ENCODE peak calls at places on chromosome 15, in seven cellular contexts. V is K562; F is PC-9; L is brain microvascular endothelial cell; G is cardiac muscle cell; H is CD8-positive, alpha-beta memory T cell; E is aorta. Q is an unnamed sample.

GRCh38 chr15:57550640-57551039 is 41.1 kb upstream of the MYZAP start:
- DNase-seq in V (no peak), F (peak; percentile 69), L (no peak), G (no peak), H (no peak), E (no peak), Q (peak; percentile 89)

GRCh38 chr15:67750371-67750770 is 74.9 kb upstream of the SKOR1 start:
- DNase-seq in V (no peak), F (no peak), L (no peak), G (no peak), H (no peak), E (no peak), Q (no peak)

GRCh38 chr15:77034620-77035467 is 36.1 kb downstream of the TSPAN3 start:
- DNase-seq in V (peak; percentile 52), F (no peak), L (no peak), G (no peak), H (peak; percentile 44), E (peak; percentile 53), Q (no peak)

GRCh38 chr15:101517504-101517903 is 28.0 kb upstream of the PCSK6 start:
- DNase-seq in V (no peak), F (no peak), L (no peak), G (no peak), H (no peak), E (no peak), Q (no peak)

GRCh38 chr15:70258369-70259029 is 160.8 kb upstream of the TLE3 start:
- DNase-seq in V (peak; percentile 15), F (no peak), L (no peak), G (peak; percentile 21), H (peak; percentile 67), E (peak; percentile 73), Q (no peak)

GRCh38 chr15:39511915-39512260 is 69.0 kb upstream of the THBS1 start:
- DNase-seq in V (no peak), F (no peak), L (peak; percentile 61), G (peak; percentile 77), H (no peak), E (no peak), Q (no peak)

GRCh38 chr15:38163651-38164050 is 89.0 kb upstream of the SPRED1 start:
- DNase-seq in V (no peak), F (no peak), L (no peak), G (no peak), H (no peak), E (no peak), Q (no peak)

GRCh38 chr15:75215107-75216004 is 13.7 kb downstream of the C15orf39 start:
- DNase-seq in V (no peak), F (peak; percentile 67), L (no peak), G (no peak), H (no peak), E (no peak), Q (no peak)

GRCh38 chr15:31387483-31388118 is 61.0 kb downstream of the KLF13 start:
- DNase-seq in V (no peak), F (no peak), L (no peak), G (peak; percentile 57), H (peak; percentile 49), E (peak; percentile 68), Q (peak; percentile 74)

GRCh38 chr15:31487811-31488436 is 161.3 kb downstream of the KLF13 start:
- DNase-seq in V (no peak), F (no peak), L (peak; percentile 40), G (peak; percentile 15), H (no peak), E (no peak), Q (no peak)

GRCh38 chr15:69478259-69478687 is 25.7 kb downstream of the RPLP1 start:
- DNase-seq in V (peak; percentile 65), F (peak; percentile 42), L (no peak), G (peak; percentile 75), H (peak; percentile 32), E (no peak), Q (peak; percentile 21)

GRCh38 chr15:68268405-68268804 is 9.1 kb upstream of the FEM1B start:
- DNase-seq in V (no peak), F (no peak), L (no peak), G (no peak), H (no peak), E (no peak), Q (no peak)

GRCh38 chr15:66408690-66409089 is 22.0 kb downstream of the MAP2K1 start:
- DNase-seq in V (no peak), F (no peak), L (no peak), G (peak; percentile 53), H (no peak), E (no peak), Q (no peak)

GRCh38 chr15:56176996-56177395 is 66.7 kb downstream of the RFX7 start:
- DNase-seq in V (peak; percentile 6), F (no peak), L (no peak), G (no peak), H (no peak), E (no peak), Q (no peak)

GRCh38 chr15:43887901-43888300 is 61.1 kb downstream of the WDR76 start:
- DNase-seq in V (no peak), F (no peak), L (no peak), G (no peak), H (no peak), E (no peak), Q (no peak)

GRCh38 chr15:37876900-37877299 is 57.5 kb upstream of the TMCO5A start:
- DNase-seq in V (no peak), F (no peak), L (no peak), G (no peak), H (no peak), E (no peak), Q (no peak)

GRCh38 chr15:48086582-48086981 is 34.2 kb upstream of the SLC24A5 start:
- DNase-seq in V (no peak), F (no peak), L (no peak), G (peak; percentile 78), H (no peak), E (no peak), Q (no peak)

GRCh38 chr15:89121414-89121813 is 33.2 kb downstream of the ABHD2 start:
- DNase-seq in V (no peak), F (no peak), L (no peak), G (no peak), H (no peak), E (no peak), Q (no peak)

GRCh38 chr15:97841558-97841957 is 118.9 kb upstream of the ARRDC4 start:
- DNase-seq in V (no peak), F (no peak), L (no peak), G (no peak), H (no peak), E (no peak), Q (no peak)

GRCh38 chr15:77476999-77477398 is 56.3 kb downstream of the HMG20A start:
- DNase-seq in V (no peak), F (no peak), L (no peak), G (peak; percentile 53), H (no peak), E (no peak), Q (no peak)

GRCh38 chr15:73691398-73691797 is 7.2 kb downstream of the CD276 start:
- DNase-seq in V (peak; percentile 27), F (no peak), L (peak; percentile 82), G (peak; percentile 82), H (no peak), E (peak; percentile 83), Q (peak; percentile 49)

GRCh38 chr15:83379574-83379973 is 67.6 kb upstream of the SH3GL3 start:
- DNase-seq in V (no peak), F (peak; percentile 85), L (no peak), G (no peak), H (no peak), E (no peak), Q (no peak)

DNA sequence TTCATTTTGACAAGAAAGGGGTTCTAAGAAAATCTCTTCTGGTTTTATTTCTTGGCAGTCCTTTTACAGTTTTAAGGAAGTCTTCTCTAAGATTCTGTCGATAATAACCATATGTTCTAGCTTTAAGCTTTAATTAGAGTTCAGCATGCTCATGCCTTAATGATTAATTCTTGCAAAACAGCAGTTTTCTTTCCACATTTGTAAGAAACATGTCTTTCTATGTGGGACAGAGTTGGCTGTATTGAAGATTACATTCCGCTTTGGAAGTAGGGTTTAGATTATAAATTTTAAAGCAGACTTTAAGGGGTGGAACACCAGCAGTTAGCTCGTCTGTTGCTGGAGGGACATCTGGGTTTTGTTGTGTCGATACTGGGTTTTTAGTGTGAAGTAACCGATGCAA is 35.2 kb downstream of the SQOR start:
- DNase-seq in V (no peak), F (no peak), L (no peak), G (peak; percentile 13), H (no peak), E (no peak), Q (no peak)
- H3K36me3 ChIP-seq in V (no peaks in the 10 kb centered on the region), F (no peaks in the 10 kb centered on the region), L (peaks cover 3% of the 10 kb centered on the region), G (no peaks in the 10 kb centered on the region), H (peaks cover 24% of the 10 kb centered on the region), E (no peaks in the 10 kb centered on the region), Q (peaks cover 87% of the 10 kb centered on the region)

DNA sequence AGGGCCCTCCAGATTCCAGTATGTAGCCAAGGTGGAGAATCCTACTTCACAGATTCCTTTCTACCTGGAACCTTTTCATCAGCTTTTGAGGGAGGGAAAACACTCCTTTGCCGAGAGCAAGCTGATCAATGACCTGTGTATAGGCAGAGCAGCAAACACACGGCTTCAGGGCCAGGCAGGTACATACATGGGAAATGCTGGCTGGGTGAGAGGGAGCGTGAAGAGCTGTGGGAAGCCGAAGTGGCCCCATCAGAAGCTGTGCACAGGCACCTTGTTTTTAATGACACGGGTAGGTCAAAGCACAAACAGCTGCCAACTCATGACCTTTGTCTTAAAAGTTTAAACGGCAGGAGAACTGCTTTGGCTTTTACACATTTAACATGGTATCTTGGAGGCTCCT is 25.3 kb downstream of the STARD5 start:
- DNase-seq in V (no peak), F (no peak), L (no peak), G (no peak), H (no peak), E (no peak), Q (no peak)
- H3K27ac ChIP-seq in V (no peak overlapping the region), F (no peak overlapping the region), L (no peak overlapping the region), G (no peak overlapping the region), H (peak overlapping the region; percentile 61), E (no peak overlapping the region), Q (no peak overlapping the region)

GRCh38 chr15:40982855-40983254 is 29.6 kb downstream of the CHAC1 start:
- DNase-seq in V (no peak), F (no peak), L (peak; percentile 44), G (peak; percentile 89), H (no peak), E (peak; percentile 88), Q (no peak)
- H3K36me3 ChIP-seq in V (peaks cover 95% of the 10 kb centered on the region), F (peaks cover 6% of the 10 kb centered on the region), L (peaks cover 82% of the 10 kb centered on the region), G (peaks cover 90% of the 10 kb centered on the region), H (peaks cover 82% of the 10 kb centered on the region), E (peaks cover 12% of the 10 kb centered on the region), Q (peaks cover 100% of the 10 kb centered on the region)

DNA sequence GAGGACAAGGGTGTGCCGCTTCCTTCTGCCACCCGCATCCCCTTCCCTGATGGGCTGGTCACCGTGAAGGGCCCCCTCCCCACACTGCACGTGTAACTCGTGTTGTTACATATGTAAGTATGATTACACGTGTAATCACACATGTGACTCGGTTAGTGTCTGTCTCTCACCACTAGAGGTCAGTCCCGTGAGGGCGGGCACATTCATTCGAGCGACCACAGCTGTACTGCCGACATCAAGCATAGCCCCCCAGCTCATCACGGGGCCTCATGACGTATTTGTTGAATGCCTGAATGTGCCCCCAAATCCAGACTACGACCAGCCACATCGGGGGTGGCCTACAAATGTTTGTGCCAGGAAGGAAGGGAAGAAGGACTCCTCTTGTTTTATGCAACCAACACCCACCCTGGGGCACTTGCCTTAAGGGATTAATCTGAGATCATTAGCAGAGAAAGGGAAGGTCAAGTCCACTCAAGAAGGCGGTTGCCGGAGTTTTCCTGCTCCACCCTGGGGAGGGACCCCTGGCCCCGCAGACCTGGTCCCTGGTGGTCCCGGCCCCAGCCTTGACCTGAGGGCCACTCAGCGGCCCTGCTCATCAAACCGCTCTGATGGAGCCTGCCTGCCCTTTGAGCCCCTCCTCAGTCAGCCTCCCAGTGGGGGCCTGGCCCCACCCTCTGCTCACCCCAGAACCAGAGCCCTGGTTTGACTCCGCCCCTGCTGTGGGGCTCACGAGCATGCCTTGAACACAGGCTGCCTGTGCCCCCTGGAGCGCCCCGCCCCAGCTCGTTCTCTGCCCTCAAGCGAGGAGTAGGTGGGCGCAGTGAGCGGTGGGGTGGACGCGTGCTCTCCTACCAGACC is 52.8 kb downstream of the RGMA start:
- DNase-seq in V (peak; percentile 62), F (no peak), L (no peak), G (peak; percentile 50), H (peak; percentile 27), E (peak; percentile 59), Q (no peak)
- H3K27ac ChIP-seq in V (no peak overlapping the region), F (no peak overlapping the region), L (no peak overlapping the region), G (no peak overlapping the region), H (no peak overlapping the region), E (no peak overlapping the region), Q (no peak overlapping the region)

Q was measured in heart right ventricle.